ENCODE peak calls at places on chromosomes 13 and 19, in ten cellular contexts. One of them, this sample, is unnamed.

GRCh38 chr13:110498765-110499164 is 62.8 kb downstream of the RAB20 start:
- DNase-seq in pancreas: no peak
- DNase-seq in HL-60: no peak
- DNase-seq in endothelial cell of umbilical vein: no peak
- DNase-seq in cardiac fibroblast: no peak
- DNase-seq in small intestine: no peak
- DNase-seq in ovary: no peak
- DNase-seq in neuronal stem cell: no peak
- DNase-seq in naive thymus-derived CD4-positive, alpha-beta T cell: no peak
- DNase-seq in mucosa of descending colon: peak
- DNase-seq in this sample: no peak

GRCh38 chr13:44768233-44768632 is 192.1 kb upstream of the TSC22D1 start:
- DNase-seq in pancreas: no peak
- DNase-seq in small intestine: no peak
- DNase-seq in naive thymus-derived CD4-positive, alpha-beta T cell: peak
- DNase-seq in endothelial cell of umbilical vein: no peak
- DNase-seq in HL-60: no peak
- DNase-seq in cardiac fibroblast: peak
- DNase-seq in neuronal stem cell: no peak
- DNase-seq in mucosa of descending colon: no peak
- DNase-seq in ovary: no peak
- DNase-seq in this sample: no peak

GRCh38 chr19:28341810-28342350 is 871.1 kb downstream of the UQCRFS1 start:
- DNase-seq in endothelial cell of umbilical vein: no peak
- DNase-seq in mucosa of descending colon: no peak
- DNase-seq in HL-60: no peak
- DNase-seq in cardiac fibroblast: no peak
- DNase-seq in ovary: no peak
- DNase-seq in pancreas: no peak
- DNase-seq in small intestine: no peak
- DNase-seq in naive thymus-derived CD4-positive, alpha-beta T cell: no peak
- DNase-seq in neuronal stem cell: no peak
- DNase-seq in this sample: no peak

GRCh38 chr19:29881386-29881785 is 60.7 kb upstream of the URI1 start:
- DNase-seq in pancreas: no peak
- DNase-seq in ovary: no peak
- DNase-seq in HL-60: no peak
- DNase-seq in small intestine: no peak
- DNase-seq in naive thymus-derived CD4-positive, alpha-beta T cell: no peak
- DNase-seq in cardiac fibroblast: no peak
- DNase-seq in endothelial cell of umbilical vein: no peak
- DNase-seq in neuronal stem cell: no peak
- DNase-seq in mucosa of descending colon: no peak
- DNase-seq in this sample: no peak

GRCh38 chr13:27271572-27272096 is 1.0 kb downstream of the RASL11A start:
- DNase-seq in ovary: peak
- DNase-seq in small intestine: no peak
- DNase-seq in mucosa of descending colon: no peak
- DNase-seq in HL-60: no peak
- DNase-seq in cardiac fibroblast: no peak
- DNase-seq in endothelial cell of umbilical vein: no peak
- DNase-seq in neuronal stem cell: no peak
- DNase-seq in naive thymus-derived CD4-positive, alpha-beta T cell: no peak
- DNase-seq in pancreas: no peak
- DNase-seq in this sample: no peak

GRCh38 chr13:60990032-60990733 is 425.5 kb downstream of the PCDH20 start:
- DNase-seq in mucosa of descending colon: peak
- DNase-seq in neuronal stem cell: no peak
- DNase-seq in cardiac fibroblast: peak
- DNase-seq in naive thymus-derived CD4-positive, alpha-beta T cell: no peak
- DNase-seq in endothelial cell of umbilical vein: no peak
- DNase-seq in small intestine: peak
- DNase-seq in ovary: no peak
- DNase-seq in HL-60: no peak
- DNase-seq in pancreas: peak
- DNase-seq in this sample: no peak

GRCh38 chr13:110555601-110556223 is 5.8 kb downstream of the RAB20 start:
- DNase-seq in naive thymus-derived CD4-positive, alpha-beta T cell: no peak
- DNase-seq in ovary: no peak
- DNase-seq in neuronal stem cell: no peak
- DNase-seq in pancreas: peak
- DNase-seq in endothelial cell of umbilical vein: no peak
- DNase-seq in HL-60: peak
- DNase-seq in cardiac fibroblast: no peak
- DNase-seq in mucosa of descending colon: no peak
- DNase-seq in small intestine: peak
- DNase-seq in this sample: peak

GRCh38 chr13:20356437-20356836 is 124.3 kb upstream of the GJB6 start:
- DNase-seq in mucosa of descending colon: no peak
- DNase-seq in naive thymus-derived CD4-positive, alpha-beta T cell: no peak
- DNase-seq in small intestine: no peak
- DNase-seq in HL-60: no peak
- DNase-seq in endothelial cell of umbilical vein: no peak
- DNase-seq in cardiac fibroblast: no peak
- DNase-seq in pancreas: no peak
- DNase-seq in neuronal stem cell: no peak
- DNase-seq in ovary: no peak
- DNase-seq in this sample: no peak

GRCh38 chr19:55795021-55795420 is 26.1 kb downstream of the RFPL4AL1 start:
- DNase-seq in small intestine: no peak
- DNase-seq in mucosa of descending colon: no peak
- DNase-seq in HL-60: no peak
- DNase-seq in ovary: no peak
- DNase-seq in pancreas: no peak
- DNase-seq in endothelial cell of umbilical vein: no peak
- DNase-seq in cardiac fibroblast: no peak
- DNase-seq in neuronal stem cell: no peak
- DNase-seq in naive thymus-derived CD4-positive, alpha-beta T cell: no peak
- DNase-seq in this sample: no peak

GRCh38 chr19:27794444-27795042 is 1418.4 kb downstream of the UQCRFS1 start:
- DNase-seq in endothelial cell of umbilical vein: no peak
- DNase-seq in cardiac fibroblast: peak
- DNase-seq in HL-60: peak
- DNase-seq in pancreas: peak
- DNase-seq in naive thymus-derived CD4-positive, alpha-beta T cell: peak
- DNase-seq in ovary: peak
- DNase-seq in neuronal stem cell: peak
- DNase-seq in mucosa of descending colon: peak
- DNase-seq in small intestine: no peak
- DNase-seq in this sample: no peak

GRCh38 chr13:99955747-99956472 is 15.7 kb downstream of the ZIC5 start:
- DNase-seq in HL-60: no peak
- DNase-seq in naive thymus-derived CD4-positive, alpha-beta T cell: no peak
- DNase-seq in cardiac fibroblast: peak
- DNase-seq in pancreas: peak
- DNase-seq in mucosa of descending colon: no peak
- DNase-seq in endothelial cell of umbilical vein: no peak
- DNase-seq in neuronal stem cell: no peak
- DNase-seq in ovary: peak
- DNase-seq in small intestine: no peak
- DNase-seq in this sample: no peak
- H3K4me3 ChIP-seq in HL-60: no peak
- H3K4me3 ChIP-seq in naive thymus-derived CD4-positive, alpha-beta T cell: peak
- H3K4me3 ChIP-seq in cardiac fibroblast: no peak
- H3K4me3 ChIP-seq in pancreas: no peak
- H3K4me3 ChIP-seq in mucosa of descending colon: no peak
- H3K4me3 ChIP-seq in endothelial cell of umbilical vein: no peak
- H3K4me3 ChIP-seq in neuronal stem cell: peak
- H3K4me3 ChIP-seq in ovary: no peak
- H3K4me3 ChIP-seq in small intestine: peak
- H3K4me3 ChIP-seq in this sample: no peak

DNA sequence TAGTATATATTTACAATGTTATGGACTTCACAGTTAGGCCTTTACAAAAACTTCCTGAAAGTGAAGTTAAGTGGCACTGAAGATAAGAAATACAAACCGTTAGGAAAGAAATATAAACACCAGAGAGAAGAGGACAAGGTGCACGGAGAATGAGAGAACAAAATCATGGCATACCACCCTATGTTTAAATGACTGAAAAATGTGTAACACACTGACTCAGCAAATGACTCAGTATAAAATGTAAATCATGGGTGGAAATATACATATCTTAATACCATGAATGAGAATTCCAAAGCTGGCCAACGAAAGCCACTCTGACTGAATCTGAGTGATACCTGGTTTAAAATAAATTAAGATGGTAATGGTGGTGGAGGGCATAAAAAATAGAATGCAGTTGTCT is 260.8 kb downstream of the DNAJC15 start:
- DNase-seq in endothelial cell of umbilical vein: peak
- DNase-seq in neuronal stem cell: no peak
- DNase-seq in cardiac fibroblast: peak
- DNase-seq in ovary: no peak
- DNase-seq in naive thymus-derived CD4-positive, alpha-beta T cell: no peak
- DNase-seq in pancreas: no peak
- DNase-seq in small intestine: no peak
- DNase-seq in mucosa of descending colon: no peak
- DNase-seq in HL-60: no peak
- DNase-seq in this sample: no peak
- H3K4me3 ChIP-seq in endothelial cell of umbilical vein: no peak
- H3K4me3 ChIP-seq in neuronal stem cell: no peak
- H3K4me3 ChIP-seq in cardiac fibroblast: no peak
- H3K4me3 ChIP-seq in ovary: no peak
- H3K4me3 ChIP-seq in naive thymus-derived CD4-positive, alpha-beta T cell: no peak
- H3K4me3 ChIP-seq in pancreas: no peak
- H3K4me3 ChIP-seq in small intestine: no peak
- H3K4me3 ChIP-seq in mucosa of descending colon: no peak
- H3K4me3 ChIP-seq in HL-60: no peak
- H3K4me3 ChIP-seq in this sample: no peak

DNA sequence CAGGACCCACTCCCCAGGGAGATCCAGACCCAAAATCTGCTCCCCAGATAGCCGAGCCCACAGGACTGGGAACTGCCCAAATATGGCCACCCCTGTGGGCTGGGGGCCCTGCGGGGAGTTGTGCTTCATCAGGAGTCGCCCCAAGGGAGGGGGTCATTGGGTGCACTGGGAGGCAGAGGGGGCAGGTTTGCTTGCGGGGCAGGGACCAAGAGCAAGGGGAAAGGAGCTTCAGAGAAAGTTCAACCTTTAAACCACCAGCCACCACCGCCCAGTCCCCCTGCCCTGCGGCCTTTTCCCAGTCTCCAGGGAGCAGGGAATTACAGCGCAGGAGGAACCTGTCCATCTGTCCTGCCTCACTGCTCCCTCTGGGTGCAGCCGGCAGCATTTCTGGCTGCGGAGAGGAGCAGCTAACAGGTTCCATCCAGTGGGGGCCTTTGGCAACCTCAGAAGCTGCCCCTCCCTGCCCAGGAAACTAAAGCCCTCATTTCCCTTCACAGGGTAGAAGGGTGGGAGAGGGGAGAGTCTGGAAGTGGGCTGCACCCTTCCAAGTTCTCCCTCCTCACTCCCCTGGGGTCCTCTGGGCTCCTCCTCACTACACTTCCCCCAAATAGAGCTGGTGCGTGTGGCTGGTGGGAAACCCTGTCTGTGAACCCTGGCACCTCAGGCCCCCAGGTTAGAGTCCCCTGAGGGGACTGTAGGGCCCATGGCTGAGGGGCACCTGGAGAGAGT is 13.8 kb upstream of the ASF1B start:
- DNase-seq in naive thymus-derived CD4-positive, alpha-beta T cell: peak
- DNase-seq in cardiac fibroblast: no peak
- DNase-seq in ovary: no peak
- DNase-seq in HL-60: no peak
- DNase-seq in mucosa of descending colon: no peak
- DNase-seq in neuronal stem cell: no peak
- DNase-seq in pancreas: no peak
- DNase-seq in endothelial cell of umbilical vein: no peak
- DNase-seq in small intestine: no peak
- DNase-seq in this sample: no peak
- H3K4me3 ChIP-seq in naive thymus-derived CD4-positive, alpha-beta T cell: peak
- H3K4me3 ChIP-seq in cardiac fibroblast: no peak
- H3K4me3 ChIP-seq in ovary: no peak
- H3K4me3 ChIP-seq in HL-60: no peak
- H3K4me3 ChIP-seq in mucosa of descending colon: no peak
- H3K4me3 ChIP-seq in neuronal stem cell: no peak
- H3K4me3 ChIP-seq in pancreas: no peak
- H3K4me3 ChIP-seq in endothelial cell of umbilical vein: no peak
- H3K4me3 ChIP-seq in small intestine: no peak
- H3K4me3 ChIP-seq in this sample: no peak

GRCh38 chr19:10611907-10612306 is 13.4 kb upstream of the SLC44A2 start:
- DNase-seq in ovary: no peak
- DNase-seq in mucosa of descending colon: no peak
- DNase-seq in pancreas: no peak
- DNase-seq in cardiac fibroblast: no peak
- DNase-seq in endothelial cell of umbilical vein: no peak
- DNase-seq in naive thymus-derived CD4-positive, alpha-beta T cell: no peak
- DNase-seq in neuronal stem cell: no peak
- DNase-seq in HL-60: no peak
- DNase-seq in small intestine: no peak
- DNase-seq in this sample: no peak

GRCh38 chr19:10615429-10616023 is 9.8 kb upstream of the SLC44A2 start:
- DNase-seq in pancreas: no peak
- DNase-seq in HL-60: no peak
- DNase-seq in neuronal stem cell: no peak
- DNase-seq in mucosa of descending colon: no peak
- DNase-seq in endothelial cell of umbilical vein: no peak
- DNase-seq in ovary: no peak
- DNase-seq in naive thymus-derived CD4-positive, alpha-beta T cell: no peak
- DNase-seq in cardiac fibroblast: no peak
- DNase-seq in small intestine: no peak
- DNase-seq in this sample: no peak

GRCh38 chr19:10617409-10618121 is 7.8 kb upstream of the SLC44A2 start:
- DNase-seq in endothelial cell of umbilical vein: no peak
- DNase-seq in naive thymus-derived CD4-positive, alpha-beta T cell: no peak
- DNase-seq in cardiac fibroblast: peak
- DNase-seq in ovary: no peak
- DNase-seq in HL-60: no peak
- DNase-seq in small intestine: no peak
- DNase-seq in mucosa of descending colon: no peak
- DNase-seq in pancreas: no peak
- DNase-seq in neuronal stem cell: no peak
- DNase-seq in this sample: no peak

GRCh38 chr19:10612515-10613119 is 12.7 kb upstream of the SLC44A2 start:
- DNase-seq in naive thymus-derived CD4-positive, alpha-beta T cell: no peak
- DNase-seq in neuronal stem cell: no peak
- DNase-seq in mucosa of descending colon: peak
- DNase-seq in HL-60: no peak
- DNase-seq in endothelial cell of umbilical vein: no peak
- DNase-seq in small intestine: peak
- DNase-seq in cardiac fibroblast: no peak
- DNase-seq in pancreas: peak
- DNase-seq in ovary: no peak
- DNase-seq in this sample: peak
- H3K4me3 ChIP-seq in naive thymus-derived CD4-positive, alpha-beta T cell: no peak
- H3K4me3 ChIP-seq in neuronal stem cell: no peak
- H3K4me3 ChIP-seq in mucosa of descending colon: no peak
- H3K4me3 ChIP-seq in HL-60: no peak
- H3K4me3 ChIP-seq in endothelial cell of umbilical vein: no peak
- H3K4me3 ChIP-seq in small intestine: no peak
- H3K4me3 ChIP-seq in cardiac fibroblast: no peak
- H3K4me3 ChIP-seq in pancreas: no peak
- H3K4me3 ChIP-seq in ovary: no peak
- H3K4me3 ChIP-seq in this sample: no peak